ENCODE peak calls at places on chromosomes 11 and 22, in nine cellular contexts. F, N, O, P, I, K, Z, E and S are unnamed samples.
A peak's percentile ranks its signal among the peaks of the same experiment; 100 is the strongest.

GRCh38 chr11:11227686-11228085 is 125.4 kb downstream of the CSNK2A3 start:
- DNase-seq in F (no peak), N (peak; percentile 17), O (no peak), P (no peak), I (no peak), K (no peak), Z (no peak), E (no peak), S (no peak)

GRCh38 chr11:38971141-38971540 is 2373.1 kb upstream of the RAG2 start:
- DNase-seq in F (no peak), N (no peak), O (no peak), P (no peak), I (no peak), K (no peak), Z (no peak), E (no peak), S (no peak)

GRCh38 chr11:12668166-12668565 is 6.1 kb upstream of the TEAD1 start:
- DNase-seq in F (no peak), N (no peak), O (no peak), P (no peak), I (no peak), K (no peak), Z (no peak), E (no peak), S (no peak)

GRCh38 chr11:12278766-12279671 is 98.4 kb upstream of the PARVA start:
- DNase-seq in F (peak; percentile 9), N (peak; percentile 69), O (no peak), P (no peak), I (no peak), K (no peak), Z (no peak), E (no peak), S (no peak)

GRCh38 chr22:48780597-48781277 is 1046.9 kb downstream of the BRD1 start:
- DNase-seq in F (no peak), N (peak; percentile 40), O (no peak), P (no peak), I (no peak), K (no peak), Z (no peak), E (no peak), S (no peak)

GRCh38 chr11:19978668-19979518 is 181.4 kb downstream of the DBX1 start:
- DNase-seq in F (no peak), N (no peak), O (no peak), P (peak; percentile 30), I (no peak), K (no peak), Z (no peak), E (no peak), S (no peak)

GRCh38 chr22:46688949-46689348 is 49.1 kb downstream of the CERK start:
- DNase-seq in F (no peak), N (no peak), O (no peak), P (no peak), I (no peak), K (no peak), Z (no peak), E (no peak), S (peak; percentile 75)

GRCh38 chr11:68904458-68904847 is 762 bp downstream of the IGHMBP2 start:
- DNase-seq in F (no peak), N (no peak), O (no peak), P (no peak), I (peak; percentile 47), K (no peak), Z (no peak), E (peak; percentile 11), S (peak; percentile 48)

GRCh38 chr11:47593492-47593933 is 698 bp downstream of the C1QTNF4 start:
- DNase-seq in F (no peak), N (no peak), O (no peak), P (no peak), I (no peak), K (no peak), Z (no peak), E (no peak), S (no peak)

GRCh38 chr22:33006220-33006954 is 51.8 kb downstream of the SYN3 start:
- DNase-seq in F (no peak), N (peak; percentile 84), O (no peak), P (peak; percentile 64), I (peak; percentile 27), K (no peak), Z (no peak), E (no peak), S (no peak)

GRCh38 chr11:100777118-100777517 is 90.0 kb downstream of the ARHGAP42 start:
- DNase-seq in F (no peak), N (no peak), O (no peak), P (no peak), I (no peak), K (no peak), Z (no peak), E (no peak), S (no peak)

GRCh38 chr11:3049430-3050243 is 7.6 kb downstream of the CARS1 start:
- DNase-seq in F (peak; percentile 89), N (peak; percentile 96), O (no peak), P (peak; percentile 77), I (peak; percentile 47), K (no peak), Z (no peak), E (peak; percentile 64), S (peak; percentile 61)

GRCh38 chr11:2522636-2523255 is 77.9 kb downstream of the KCNQ1 start:
- DNase-seq in F (peak; percentile 30), N (peak; percentile 81), O (peak; percentile 6), P (peak; percentile 13), I (no peak), K (no peak), Z (no peak), E (no peak), S (no peak)

GRCh38 chr11:93000511-93001476 is 31.3 kb downstream of the MTNR1B start:
- DNase-seq in F (no peak), N (no peak), O (no peak), P (no peak), I (no peak), K (no peak), Z (no peak), E (no peak), S (no peak)

GRCh38 chr11:130828741-130829140 is 87.5 kb downstream of the SNX19 start:
- DNase-seq in F (no peak), N (no peak), O (no peak), P (no peak), I (no peak), K (no peak), Z (no peak), E (no peak), S (peak; percentile 53)

GRCh38 chr11:3231851-3232744 is at the start of gene MRGPRE:
- DNase-seq in F (no peak), N (peak; percentile 83), O (no peak), P (peak; percentile 41), I (peak; percentile 89), K (no peak), Z (no peak), E (no peak), S (peak; percentile 72)

GRCh38 chr11:120424970-120425332 is 86.6 kb upstream of the GRIK4 start:
- DNase-seq in F (no peak), N (no peak), O (no peak), P (no peak), I (no peak), K (no peak), Z (no peak), E (no peak), S (no peak)

GRCh38 chr11:47185305-47186075 is 744 bp downstream of the PACSIN3 start:
- DNase-seq in F (no peak), N (peak; percentile 92), O (peak; percentile 53), P (peak; percentile 53), I (no peak), K (no peak), Z (no peak), E (no peak), S (peak; percentile 85)

GRCh38 chr11:34029176-34029575 is 22.4 kb upstream of the CAPRIN1 start:
- DNase-seq in F (no peak), N (no peak), O (no peak), P (no peak), I (no peak), K (no peak), Z (no peak), E (no peak), S (no peak)

GRCh38 chr22:47053865-47054185 is 291.4 kb downstream of the TBC1D22A start:
- DNase-seq in F (no peak), N (no peak), O (no peak), P (peak; percentile 16), I (no peak), K (no peak), Z (no peak), E (no peak), S (no peak)

GRCh38 chr22:23375031-23375827 is 194.9 kb downstream of the BCR start:
- DNase-seq in F (no peak), N (peak; percentile 77), O (no peak), P (no peak), I (no peak), K (no peak), Z (no peak), E (no peak), S (no peak)

GRCh38 chr11:25992254-25992653 is 339.7 kb upstream of the ANO3 start:
- DNase-seq in F (no peak), N (no peak), O (no peak), P (no peak), I (peak; percentile 36), K (no peak), Z (no peak), E (no peak), S (no peak)